ENCODE peak calls at places on chromosome 19, in seven cellular contexts. O is glutamatergic neuron, F is thoracic aorta, I is brain microvascular endothelial cell, M is lower lobe of right lung, Z is fibroblast of lung, E is A549. T is an unnamed sample.

GRCh38 chr19:5534787-5535586 is 32.8 kb downstream of the TINCR start:
- DNase-seq in Z (peak), I (no peak), F (no peak), O (peak), M (no peak), E (no peak), T (no peak)

GRCh38 chr19:33427801-33428626 is 54.5 kb downstream of the CEBPG start:
- DNase-seq in F (no peak), Z (no peak), M (peak), I (no peak), O (peak), E (no peak), T (no peak)

GRCh38 chr19:3046621-3047306 is 15.5 kb downstream of the TLE5 start:
- DNase-seq in E (no peak), F (no peak), O (peak), Z (peak), I (no peak), M (peak), T (no peak)

GRCh38 chr19:45805719-45806118 is 9.4 kb downstream of the RSPH6A start:
- DNase-seq in E (no peak), F (no peak), M (no peak), O (no peak), I (no peak), Z (no peak), T (no peak)

GRCh38 chr19:29672933-29673336 is 7.7 kb downstream of the PLEKHF1 start:
- DNase-seq in F (no peak), M (no peak), I (no peak), E (no peak), Z (no peak), O (no peak), T (no peak)

GRCh38 chr19:10551698-10552301 is 8.1 kb downstream of the ATG4D start:
- DNase-seq in O (no peak), M (no peak), E (no peak), Z (peak), I (no peak), F (no peak), T (no peak)

GRCh38 chr19:27929399-27929798 is 1283.6 kb downstream of the UQCRFS1 start:
- DNase-seq in M (no peak), I (no peak), Z (no peak), F (no peak), E (no peak), O (no peak), T (no peak)

GRCh38 chr19:2246014-2246620 is 3.0 kb upstream of the AMH start:
- DNase-seq in I (no peak), E (no peak), F (no peak), M (no peak), Z (no peak), O (no peak), T (no peak)

GRCh38 chr19:40592170-40592569 is 9.0 kb upstream of the LTBP4 start:
- DNase-seq in O (no peak), M (no peak), E (peak), I (peak), Z (peak), F (no peak), T (no peak)

GRCh38 chr19:57566396-57567256 is 7.0 kb upstream of the ZNF550 start:
- DNase-seq in I (no peak), F (no peak), Z (peak), E (no peak), M (no peak), O (no peak), T (no peak)

GRCh38 chr19:11552666-11553372 is 6.2 kb downstream of the ELOF1 start:
- DNase-seq in F (no peak), Z (no peak), E (no peak), M (no peak), I (no peak), O (no peak), T (no peak)

GRCh38 chr19:2149980-2150793 is 1.2 kb downstream of the AP3D1 start:
- DNase-seq in M (peak), O (no peak), I (no peak), Z (no peak), F (no peak), E (no peak), T (no peak)

GRCh38 chr19:53864308-53864836 is 3.3 kb upstream of the MYADM start:
- DNase-seq in E (peak), F (no peak), Z (no peak), O (no peak), I (no peak), M (no peak), T (no peak)

GRCh38 chr19:51690359-51691121 is 2.6 kb upstream of the SPACA6 start:
- DNase-seq in I (peak), E (peak), O (peak), F (no peak), M (peak), Z (peak), T (peak)

GRCh38 chr19:46970815-46971214 is 48.8 kb upstream of the NPAS1 start:
- DNase-seq in I (peak), E (no peak), Z (no peak), O (no peak), F (no peak), M (no peak), T (no peak)

GRCh38 chr19:57850553-57851017 is 926 bp downstream of the ZNF587 start:
- DNase-seq in Z (peak), M (no peak), O (peak), F (no peak), E (peak), I (peak), T (no peak)

GRCh38 chr19:54178581-54179261 is 5.8 kb upstream of the TMC4 start:
- DNase-seq in M (no peak), Z (no peak), I (no peak), F (no peak), E (no peak), O (peak), T (no peak)

GRCh38 chr19:12669272-12670158 is 2.9 kb downstream of the WDR83 start:
- DNase-seq in M (peak), O (peak), F (no peak), Z (peak), E (peak), I (peak), T (peak)

GRCh38 chr19:35736913-35737886 is 5.1 kb downstream of the IGFLR1 start:
- DNase-seq in M (no peak), Z (no peak), E (peak), F (no peak), I (no peak), O (no peak), T (no peak)
- TF ChIP-seq CTCF in M (no peak), Z (peak), E (no peak), F (no peak), I (peak), O (no peak), T (peak)

GRCh38 chr19:38233740-38234251 is 9.8 kb upstream of the DPF1 start:
- DNase-seq in M (peak), I (peak), F (no peak), E (peak), O (peak), Z (peak), T (peak)
- TF ChIP-seq CTCF in M (peak), I (peak), F (peak), E (peak), O (peak), Z (peak), T (peak)

GRCh38 chr19:19115954-19116353 is 22.3 kb downstream of the TMEM161A start:
- DNase-seq in Z (no peak), O (peak), F (no peak), M (peak), E (no peak), I (no peak), T (no peak)
- TF ChIP-seq CTCF in Z (peak), O (peak), F (peak), M (peak), E (peak), I (peak), T (peak)

DNA sequence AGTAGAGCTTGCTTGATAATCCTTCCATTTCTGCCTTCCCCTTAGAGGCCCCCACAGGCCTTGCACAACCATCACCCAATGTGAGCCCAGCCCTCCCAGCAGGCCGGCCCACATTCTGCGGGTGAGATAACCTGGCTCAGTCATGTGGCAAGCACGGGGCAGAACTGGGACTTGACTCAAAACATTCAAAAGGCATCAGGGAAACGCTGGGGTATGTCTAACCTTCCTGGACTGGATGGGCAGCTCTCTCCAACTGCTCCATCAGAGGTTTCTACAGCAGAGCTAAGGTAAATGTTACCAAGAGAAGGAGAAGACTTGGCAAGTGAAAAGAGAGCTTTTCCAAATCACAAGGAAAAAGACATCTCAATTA is 24.8 kb downstream of the EPS15L1 start:
- DNase-seq in M (peak), O (no peak), E (no peak), F (no peak), Z (peak), I (peak), T (peak)
- TF ChIP-seq CTCF in M (no peak), O (no peak), E (no peak), F (no peak), Z (no peak), I (no peak), T (no peak)

GRCh38 chr19:19475845-19476828 is 39.2 kb downstream of the TSSK6 start:
- DNase-seq in M (no peak), Z (no peak), E (peak), I (no peak), F (no peak), O (no peak), T (no peak)
- TF ChIP-seq CTCF in M (peak), Z (peak), E (no peak), I (peak), F (no peak), O (no peak), T (no peak)

T was measured in mesothelial cell of epicardium.